ENCODE peak calls at places on chromosomes 7 and 10, in seven cellular contexts. One of them, this sample, is unnamed.

GRCh38 chr10:88731296-88731695 is 25.2 kb downstream of the LIPK start:
- DNase-seq in NCI-H2171: no peak
- DNase-seq in germinal center: no peak
- DNase-seq in RCC 7860: no peak
- DNase-seq in T-cell: no peak
- DNase-seq in midbrain: no peak
- DNase-seq in cardiac muscle cell: peak
- DNase-seq in this sample: peak

GRCh38 chr10:124545346-124545745 is 83.7 kb downstream of the LHPP start:
- DNase-seq in NCI-H2171: no peak
- DNase-seq in midbrain: no peak
- DNase-seq in RCC 7860: no peak
- DNase-seq in germinal center: no peak
- DNase-seq in T-cell: no peak
- DNase-seq in cardiac muscle cell: no peak
- DNase-seq in this sample: peak

GRCh38 chr7:137151056-137151731 is 192.3 kb downstream of the PTN start:
- DNase-seq in RCC 7860: peak
- DNase-seq in T-cell: no peak
- DNase-seq in midbrain: no peak
- DNase-seq in germinal center: no peak
- DNase-seq in cardiac muscle cell: peak
- DNase-seq in NCI-H2171: no peak
- DNase-seq in this sample: peak

GRCh38 chr10:15789793-15790525 is 70.2 kb upstream of the ITGA8 start:
- DNase-seq in cardiac muscle cell: no peak
- DNase-seq in T-cell: no peak
- DNase-seq in midbrain: no peak
- DNase-seq in germinal center: no peak
- DNase-seq in RCC 7860: no peak
- DNase-seq in NCI-H2171: no peak
- DNase-seq in this sample: peak

GRCh38 chr10:3786295-3786981 is 1.4 kb upstream of the KLF6 start:
- DNase-seq in midbrain: no peak
- DNase-seq in cardiac muscle cell: peak
- DNase-seq in T-cell: no peak
- DNase-seq in NCI-H2171: no peak
- DNase-seq in germinal center: no peak
- DNase-seq in RCC 7860: peak
- DNase-seq in this sample: peak

GRCh38 chr10:86979296-86979818 is 11.1 kb downstream of the ADIRF start:
- DNase-seq in cardiac muscle cell: no peak
- DNase-seq in midbrain: no peak
- DNase-seq in T-cell: no peak
- DNase-seq in NCI-H2171: no peak
- DNase-seq in germinal center: no peak
- DNase-seq in RCC 7860: no peak
- DNase-seq in this sample: no peak

GRCh38 chr7:92720604-92721350 is 115.6 kb downstream of the CDK6 start:
- DNase-seq in T-cell: no peak
- DNase-seq in cardiac muscle cell: no peak
- DNase-seq in RCC 7860: no peak
- DNase-seq in midbrain: no peak
- DNase-seq in NCI-H2171: no peak
- DNase-seq in germinal center: no peak
- DNase-seq in this sample: no peak

GRCh38 chr10:46245381-46245900 is 41.4 kb upstream of the ANTXRL start:
- DNase-seq in NCI-H2171: no peak
- DNase-seq in T-cell: no peak
- DNase-seq in midbrain: no peak
- DNase-seq in RCC 7860: no peak
- DNase-seq in cardiac muscle cell: no peak
- DNase-seq in germinal center: no peak
- DNase-seq in this sample: no peak

GRCh38 chr10:131310904-131311660 is 439 bp downstream of the TCERG1L start:
- DNase-seq in T-cell: no peak
- DNase-seq in RCC 7860: no peak
- DNase-seq in cardiac muscle cell: peak
- DNase-seq in midbrain: no peak
- DNase-seq in NCI-H2171: no peak
- DNase-seq in germinal center: no peak
- DNase-seq in this sample: no peak

GRCh38 chr7:159017741-159018140 is 126.9 kb downstream of the VIPR2 start:
- DNase-seq in NCI-H2171: no peak
- DNase-seq in RCC 7860: no peak
- DNase-seq in germinal center: no peak
- DNase-seq in cardiac muscle cell: no peak
- DNase-seq in midbrain: no peak
- DNase-seq in T-cell: no peak
- DNase-seq in this sample: no peak

GRCh38 chr10:29028486-29028885 is 260.4 kb upstream of the LYZL1 start:
- DNase-seq in cardiac muscle cell: no peak
- DNase-seq in germinal center: no peak
- DNase-seq in midbrain: no peak
- DNase-seq in RCC 7860: no peak
- DNase-seq in T-cell: no peak
- DNase-seq in NCI-H2171: no peak
- DNase-seq in this sample: no peak

GRCh38 chr7:121954803-121955202 is 81.8 kb downstream of the PTPRZ1 start:
- DNase-seq in RCC 7860: no peak
- DNase-seq in midbrain: no peak
- DNase-seq in NCI-H2171: no peak
- DNase-seq in T-cell: no peak
- DNase-seq in germinal center: no peak
- DNase-seq in cardiac muscle cell: no peak
- DNase-seq in this sample: peak

GRCh38 chr7:133315332-133316040 is 62.6 kb downstream of the EXOC4 start:
- DNase-seq in midbrain: no peak
- DNase-seq in cardiac muscle cell: no peak
- DNase-seq in NCI-H2171: no peak
- DNase-seq in RCC 7860: no peak
- DNase-seq in germinal center: no peak
- DNase-seq in T-cell: no peak
- DNase-seq in this sample: no peak

GRCh38 chr10:8088504-8088903 is 34.0 kb downstream of the GATA3 start:
- DNase-seq in T-cell: peak
- DNase-seq in RCC 7860: no peak
- DNase-seq in NCI-H2171: no peak
- DNase-seq in cardiac muscle cell: no peak
- DNase-seq in germinal center: no peak
- DNase-seq in midbrain: no peak
- DNase-seq in this sample: no peak

GRCh38 chr10:130691787-130692186 is 555.6 kb downstream of the GLRX3 start:
- DNase-seq in germinal center: no peak
- DNase-seq in RCC 7860: no peak
- DNase-seq in NCI-H2171: no peak
- DNase-seq in midbrain: no peak
- DNase-seq in T-cell: no peak
- DNase-seq in cardiac muscle cell: no peak
- DNase-seq in this sample: no peak

GRCh38 chr10:24272374-24272773 is 63.4 kb downstream of the KIAA1217 start:
- DNase-seq in germinal center: no peak
- DNase-seq in RCC 7860: peak
- DNase-seq in cardiac muscle cell: no peak
- DNase-seq in T-cell: no peak
- DNase-seq in NCI-H2171: no peak
- DNase-seq in midbrain: no peak
- DNase-seq in this sample: no peak

GRCh38 chr7:40733578-40733977 is 598.8 kb downstream of the SUGCT start:
- DNase-seq in T-cell: no peak
- DNase-seq in NCI-H2171: no peak
- DNase-seq in cardiac muscle cell: no peak
- DNase-seq in midbrain: no peak
- DNase-seq in germinal center: no peak
- DNase-seq in RCC 7860: peak
- DNase-seq in this sample: no peak

GRCh38 chr7:137169282-137169698 is 174.2 kb downstream of the PTN start:
- DNase-seq in T-cell: no peak
- DNase-seq in NCI-H2171: peak
- DNase-seq in RCC 7860: peak
- DNase-seq in cardiac muscle cell: peak
- DNase-seq in germinal center: no peak
- DNase-seq in midbrain: peak
- DNase-seq in this sample: peak

GRCh38 chr7:45055016-45055415 is 33.8 kb downstream of the NACAD start:
- DNase-seq in RCC 7860: no peak
- DNase-seq in NCI-H2171: no peak
- DNase-seq in germinal center: no peak
- DNase-seq in midbrain: no peak
- DNase-seq in cardiac muscle cell: no peak
- DNase-seq in T-cell: no peak
- DNase-seq in this sample: no peak

GRCh38 chr10:130372866-130373265 is 236.7 kb downstream of the GLRX3 start:
- DNase-seq in RCC 7860: no peak
- DNase-seq in germinal center: no peak
- DNase-seq in NCI-H2171: no peak
- DNase-seq in T-cell: no peak
- DNase-seq in midbrain: no peak
- DNase-seq in cardiac muscle cell: no peak
- DNase-seq in this sample: no peak

GRCh38 chr7:23244335-23244635 is 2.3 kb upstream of the GPNMB start:
- DNase-seq in midbrain: no peak
- DNase-seq in NCI-H2171: no peak
- DNase-seq in T-cell: no peak
- DNase-seq in germinal center: no peak
- DNase-seq in cardiac muscle cell: no peak
- DNase-seq in RCC 7860: no peak
- DNase-seq in this sample: no peak

GRCh38 chr10:93071177-93071472 is 2.6 kb upstream of the CYP26A1 start:
- DNase-seq in germinal center: no peak
- DNase-seq in cardiac muscle cell: no peak
- DNase-seq in NCI-H2171: no peak
- DNase-seq in RCC 7860: no peak
- DNase-seq in midbrain: no peak
- DNase-seq in T-cell: no peak
- DNase-seq in this sample: no peak

GRCh38 chr7:106047818-106048490 is 64.2 kb downstream of the SYPL1 start:
- DNase-seq in cardiac muscle cell: no peak
- DNase-seq in midbrain: no peak
- DNase-seq in RCC 7860: no peak
- DNase-seq in germinal center: no peak
- DNase-seq in NCI-H2171: peak
- DNase-seq in T-cell: no peak
- DNase-seq in this sample: peak

GRCh38 chr7:76364198-76364584 is 5.4 kb upstream of the YWHAG start:
- DNase-seq in midbrain: no peak
- DNase-seq in germinal center: no peak
- DNase-seq in T-cell: no peak
- DNase-seq in cardiac muscle cell: no peak
- DNase-seq in RCC 7860: peak
- DNase-seq in NCI-H2171: no peak
- DNase-seq in this sample: peak

GRCh38 chr7:98163704-98164478 is 47.3 kb upstream of the BHLHA15 start:
- DNase-seq in RCC 7860: no peak
- DNase-seq in T-cell: no peak
- DNase-seq in midbrain: no peak
- DNase-seq in NCI-H2171: no peak
- DNase-seq in germinal center: no peak
- DNase-seq in cardiac muscle cell: peak
- DNase-seq in this sample: peak

GRCh38 chr10:124007102-124007772 is 86.2 kb downstream of the CHST15 start:
- DNase-seq in midbrain: no peak
- DNase-seq in germinal center: no peak
- DNase-seq in cardiac muscle cell: no peak
- DNase-seq in NCI-H2171: no peak
- DNase-seq in RCC 7860: no peak
- DNase-seq in T-cell: no peak
- DNase-seq in this sample: no peak

GRCh38 chr10:22710139-22710745 is 4.1 kb downstream of the PIP4K2A start:
- DNase-seq in midbrain: peak
- DNase-seq in RCC 7860: no peak
- DNase-seq in T-cell: no peak
- DNase-seq in NCI-H2171: no peak
- DNase-seq in germinal center: peak
- DNase-seq in cardiac muscle cell: no peak
- DNase-seq in this sample: no peak